ENCODE peak calls at places on chromosomes 6 and 20, in five cellular contexts. J is upper lobe of right lung, K is right atrium auricular region, H is ovary, U is AG09319. C is an unnamed sample.

GRCh38 chr6:43856005-43856765 is 86.2 kb downstream of the VEGFA start:
- DNase-seq in J (peak; percentile 78), K (no peak), H (no peak), U (no peak), C (no peak)

GRCh38 chr6:143896096-143896880 is 32.0 kb downstream of the ZC2HC1B start:
- DNase-seq in J (peak; percentile 73), K (no peak), H (no peak), U (no peak), C (no peak)

GRCh38 chr6:51842487-51843469 is 244.6 kb downstream of the PKHD1 start:
- DNase-seq in J (no peak), K (no peak), H (no peak), U (no peak), C (no peak)

GRCh38 chr6:7042056-7042653 is 65.6 kb upstream of the RREB1 start:
- DNase-seq in J (no peak), K (no peak), H (no peak), U (no peak), C (no peak)

GRCh38 chr6:159062564-159062945 is 17.8 kb upstream of the TAGAP start:
- DNase-seq in J (no peak), K (no peak), H (no peak), U (no peak), C (no peak)

GRCh38 chr6:108578595-108579038 is 17.9 kb downstream of the FOXO3 start:
- DNase-seq in J (no peak), K (no peak), H (no peak), U (no peak), C (peak; percentile 70)

GRCh38 chr6:130625825-130626500 is 201.2 kb upstream of the SMLR1 start:
- DNase-seq in J (no peak), K (no peak), H (no peak), U (no peak), C (peak; percentile 81)

GRCh38 chr20:36833275-36834020 is 42.5 kb upstream of the TLDC2 start:
- DNase-seq in J (no peak), K (no peak), H (peak; percentile 66), U (peak; percentile 43), C (peak; percentile 65)

GRCh38 chr6:98200084-98200483 is 634.3 kb upstream of the POU3F2 start:
- DNase-seq in J (no peak), K (no peak), H (no peak), U (no peak), C (no peak)

GRCh38 chr6:44635486-44635885 is 248.0 kb downstream of the CDC5L start:
- DNase-seq in J (no peak), K (no peak), H (no peak), U (no peak), C (no peak)

GRCh38 chr20:24958506-24959385 is 9.7 kb downstream of the CST7 start:
- DNase-seq in J (no peak), K (peak; percentile 51), H (peak; percentile 2), U (no peak), C (no peak)

GRCh38 chr6:131831392-131831791 is 23.6 kb downstream of the ENPP1 start:
- DNase-seq in J (no peak), K (no peak), H (no peak), U (no peak), C (peak; percentile 88)

GRCh38 chr20:12061471-12061870 is 143.8 kb downstream of the BTBD3 start:
- DNase-seq in J (no peak), K (no peak), H (no peak), U (no peak), C (peak; percentile 55)

GRCh38 chr6:159023893-159024292 is 20.9 kb downstream of the TAGAP start:
- DNase-seq in J (no peak), K (no peak), H (no peak), U (no peak), C (no peak)

GRCh38 chr6:148263961-148264360 is 78.7 kb upstream of the SASH1 start:
- DNase-seq in J (no peak), K (no peak), H (no peak), U (no peak), C (no peak)

GRCh38 chr6:131068165-131068564 is 5.1 kb upstream of the EPB41L2 start:
- DNase-seq in J (no peak), K (no peak), H (no peak), U (no peak), C (no peak)

GRCh38 chr6:13239530-13240455 is 88.5 kb downstream of the TBC1D7 start:
- DNase-seq in J (no peak), K (no peak), H (no peak), U (no peak), C (peak; percentile 23)

GRCh38 chr6:52157301-52157930 is 28.8 kb upstream of the IL17A start:
- DNase-seq in J (no peak), K (no peak), H (no peak), U (no peak), C (peak; percentile 70)

GRCh38 chr6:130602151-130602770 is 224.9 kb upstream of the SMLR1 start:
- DNase-seq in J (no peak), K (no peak), H (no peak), U (peak; percentile 73), C (peak; percentile 97)

GRCh38 chr6:35931120-35931561 is 10.2 kb upstream of the SRPK1 start:
- DNase-seq in J (no peak), K (no peak), H (no peak), U (no peak), C (no peak)

GRCh38 chr20:37519508-37520416 is 1.3 kb upstream of the NNAT start:
- DNase-seq in J (no peak), K (no peak), H (no peak), U (no peak), C (no peak)

GRCh38 chr6:86619428-86619827 is 317.9 kb upstream of the HTR1E start:
- DNase-seq in J (no peak), K (no peak), H (no peak), U (no peak), C (no peak)

GRCh38 chr20:9311132-9311531 is 203.3 kb upstream of the LAMP5 start:
- DNase-seq in J (no peak), K (no peak), H (no peak), U (no peak), C (peak; percentile 30)
- TF ChIP-seq CTCF in J (no peak), K (no peak), H (no peak), U (no peak), C (no peak)

DNA sequence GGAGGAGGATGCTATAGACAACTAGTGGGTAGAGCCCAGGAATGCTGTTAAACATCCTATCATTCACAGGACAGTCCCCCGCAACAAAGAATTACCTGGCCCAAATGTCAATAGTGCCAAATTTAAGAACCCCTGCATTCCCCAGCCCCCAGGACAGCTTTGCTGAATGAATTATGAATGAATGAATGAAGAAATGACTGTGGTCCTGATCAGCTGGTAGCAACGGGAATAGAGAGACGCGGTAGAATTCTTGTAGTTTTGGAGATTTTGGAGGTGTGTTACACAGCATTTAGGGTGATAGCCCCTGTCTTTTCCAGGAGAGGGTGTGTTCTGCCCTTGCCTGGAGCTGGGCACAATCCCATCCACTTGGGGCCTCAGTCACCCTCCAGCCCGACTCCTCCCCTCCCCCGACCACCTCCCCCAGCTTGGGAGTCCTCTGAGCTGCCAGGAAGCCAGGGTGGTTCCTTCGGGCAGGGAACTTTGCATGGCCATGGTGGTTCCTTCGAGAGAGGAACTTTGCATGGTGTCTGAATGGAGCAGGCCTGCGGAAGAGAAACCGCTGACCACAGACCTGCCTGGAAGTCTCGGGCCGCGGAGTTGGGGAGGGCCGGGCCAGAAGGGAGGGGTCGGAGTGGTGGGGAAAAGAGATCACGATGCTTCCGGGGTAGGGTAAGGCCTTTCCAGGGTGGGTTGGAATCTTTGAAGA is 1.0 kb upstream of the HCK start:
- DNase-seq in J (peak; percentile 77), K (no peak), H (no peak), U (no peak), C (no peak)
- TF ChIP-seq CTCF in J (no peak), K (no peak), H (no peak), U (no peak), C (no peak)

GRCh38 chr6:14462135-14462905 is 344.7 kb downstream of the CD83 start:
- DNase-seq in J (no peak), K (no peak), H (no peak), U (no peak), C (no peak)

GRCh38 chr6:14463110-14463509 is 345.5 kb downstream of the CD83 start:
- DNase-seq in J (no peak), K (no peak), H (no peak), U (no peak), C (no peak)

GRCh38 chr6:14466278-14466677 is 348.7 kb downstream of the CD83 start:
- DNase-seq in J (no peak), K (no peak), H (no peak), U (no peak), C (peak; percentile 15)

GRCh38 chr6:14464716-14465115 is 347.1 kb downstream of the CD83 start:
- DNase-seq in J (no peak), K (no peak), H (no peak), U (no peak), C (no peak)

DNA sequence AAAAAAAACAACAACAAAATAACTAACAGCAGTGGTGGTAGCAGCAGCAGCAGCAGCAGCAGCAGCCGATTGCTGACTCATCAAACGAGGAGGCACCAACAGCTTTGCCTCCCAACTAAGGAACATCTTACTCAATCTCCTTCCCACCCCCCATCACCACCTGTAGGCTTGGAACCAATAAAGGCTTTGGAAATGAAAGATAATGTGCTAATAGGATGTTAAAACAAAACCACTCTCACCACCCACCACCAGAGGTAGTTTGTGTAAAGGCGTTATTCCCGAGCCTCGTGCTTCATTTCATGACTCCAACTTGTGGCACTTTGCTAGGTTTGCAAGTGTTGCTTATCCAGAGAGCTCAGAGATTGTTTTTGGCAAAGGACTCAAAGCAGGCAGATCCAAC is 346.5 kb downstream of the CD83 start:
- DNase-seq in J (no peak), K (no peak), H (no peak), U (no peak), C (peak; percentile 54)
- TF ChIP-seq CTCF in J (no peak), K (no peak), H (no peak), U (no peak), C (peak; percentile 22)

DNA sequence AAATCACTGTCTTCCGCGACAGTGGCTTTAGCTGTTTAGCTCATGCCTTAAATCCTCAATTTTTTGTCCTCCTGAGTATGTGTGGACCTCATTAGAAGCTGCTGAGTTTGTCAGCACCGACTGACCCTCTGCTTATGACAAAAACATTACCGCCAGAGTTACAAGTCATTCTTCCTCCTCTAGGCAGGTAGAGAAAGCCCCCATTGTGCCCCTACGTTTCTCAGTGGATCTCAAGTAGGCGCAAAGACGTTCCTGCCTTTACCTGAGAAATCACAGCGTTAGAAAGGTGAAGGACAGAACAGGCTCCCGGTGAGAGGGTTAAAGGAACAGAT is 227.3 kb upstream of the PDE10A start:
- DNase-seq in J (no peak), K (no peak), H (no peak), U (no peak), C (no peak)
- TF ChIP-seq CTCF in J (no peak), K (no peak), H (peak; percentile 2), U (no peak), C (no peak)

DNA sequence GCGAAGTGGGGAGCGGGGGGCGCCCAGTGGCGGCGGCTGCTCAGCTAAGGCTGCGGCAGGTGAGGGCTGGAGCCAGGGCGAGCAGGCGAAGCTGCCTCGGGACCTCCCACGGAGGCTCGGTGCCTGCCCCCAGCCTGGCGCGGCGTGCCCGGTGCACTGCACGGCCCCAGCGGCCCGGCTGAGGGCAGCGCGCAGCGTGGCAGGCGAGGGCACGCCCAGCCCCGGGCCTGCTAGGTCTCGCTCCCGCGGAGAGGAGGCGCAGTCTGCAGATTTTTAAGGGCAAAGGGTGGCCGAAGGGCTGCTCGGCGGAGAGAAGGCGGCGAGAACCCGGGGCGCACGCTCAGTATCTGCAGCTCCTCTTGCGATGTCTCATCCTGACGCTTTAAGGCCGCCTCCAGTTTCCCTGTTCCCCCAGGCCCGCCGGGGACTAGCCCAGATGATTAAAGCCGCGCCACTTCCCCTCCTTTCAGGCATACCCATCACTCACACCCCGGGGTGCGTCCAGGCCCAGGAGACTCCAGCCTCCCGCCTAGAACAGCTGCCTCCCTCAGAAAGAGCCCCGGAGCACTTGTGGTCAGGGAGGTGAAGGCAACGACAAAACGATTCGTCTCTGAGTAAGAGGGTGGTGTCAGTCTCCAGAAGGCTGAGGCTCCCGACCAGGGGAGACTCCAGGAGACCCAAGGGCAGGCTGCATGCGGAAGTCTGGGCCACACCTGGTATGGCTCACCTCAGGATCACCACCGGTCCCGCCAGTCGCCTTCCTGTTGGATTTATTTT is at the start of gene FERMT1:
- DNase-seq in J (peak; percentile 83), K (no peak), H (peak; percentile 48), U (peak; percentile 18), C (peak; percentile 66)
- TF ChIP-seq CTCF in J (peak; percentile 15), K (no peak), H (no peak), U (peak; percentile 19), C (no peak)

C was measured in fibroblast of mammary gland.